ENCODE peak calls at places on chromosomes 7 and 10, in four cellular contexts. L, O, U and J are unnamed samples.

GRCh38 chr10:126216221-126216701 is 172.0 kb downstream of the ADAM12 start:
- DNase-seq in L (no peak), O (no peak), U (no peak), J (no peak)

GRCh38 chr7:80089341-80089740 is 45.3 kb upstream of the GNAI1 start:
- DNase-seq in L (no peak), O (no peak), U (no peak), J (no peak)

GRCh38 chr7:155693826-155694225 is 49.4 kb downstream of the RBM33 start:
- DNase-seq in L (no peak), O (no peak), U (no peak), J (no peak)

GRCh38 chr10:110387983-110388681 is 83.4 kb upstream of the SMNDC1 start:
- DNase-seq in L (no peak), O (no peak), U (peak), J (no peak)

GRCh38 chr7:46387646-46388045 is 466.6 kb upstream of the IGFBP3 start:
- DNase-seq in L (no peak), O (no peak), U (peak), J (peak)

GRCh38 chr7:27107391-27107900 is 5.0 kb upstream of the HOXA2 start:
- DNase-seq in L (no peak), O (no peak), U (peak), J (no peak)

GRCh38 chr10:103653581-103654020 is 160.1 kb downstream of the NEURL1 start:
- DNase-seq in L (no peak), O (peak), U (no peak), J (no peak)

GRCh38 chr10:112815238-112816032 is 134.6 kb upstream of the TCF7L2 start:
- DNase-seq in L (no peak), O (no peak), U (peak), J (peak)

GRCh38 chr10:79379512-79380124 is 32.3 kb downstream of the PPIF start:
- DNase-seq in L (no peak), O (no peak), U (no peak), J (no peak)

GRCh38 chr7:142153400-142153799 is 41.9 kb downstream of the MGAM2 start:
- DNase-seq in L (no peak), O (peak), U (no peak), J (peak)

GRCh38 chr10:14625210-14625621 is 149.5 kb downstream of the FAM107B start:
- DNase-seq in L (no peak), O (peak), U (no peak), J (no peak)

GRCh38 chr7:82674319-82674718 is 230.7 kb upstream of the CACNA2D1 start:
- DNase-seq in L (no peak), O (no peak), U (no peak), J (no peak)

GRCh38 chr7:140230517-140230861 is 53.7 kb upstream of the KDM7A start:
- DNase-seq in L (no peak), O (peak), U (no peak), J (no peak)

GRCh38 chr7:69912141-69912540 is 313.9 kb downstream of the AUTS2 start:
- DNase-seq in L (no peak), O (no peak), U (no peak), J (no peak)

GRCh38 chr7:85186521-85187241 is at the start of gene SEMA3D:
- DNase-seq in L (peak), O (peak), U (peak), J (peak)

GRCh38 chr10:13657184-13657680 is 70.5 kb downstream of the PRPF18 start:
- DNase-seq in L (no peak), O (no peak), U (no peak), J (no peak)

GRCh38 chr10:54914049-54914448 is 113.0 kb upstream of the PCDH15 start:
- DNase-seq in L (no peak), O (no peak), U (peak), J (no peak)

GRCh38 chr10:89404082-89404481 is 10.3 kb upstream of the IFIT5 start:
- DNase-seq in L (no peak), O (no peak), U (no peak), J (no peak)

GRCh38 chr7:14069961-14070360 is 80.5 kb upstream of the ETV1 start:
- DNase-seq in L (no peak), O (no peak), U (no peak), J (no peak)

GRCh38 chr7:129055861-129056464 is 1.1 kb upstream of the TNPO3 start:
- DNase-seq in L (no peak), O (no peak), U (no peak), J (no peak)
- H3K4me3 ChIP-seq in L (peak), O (peak), U (no peak), J (no peak)

DNA sequence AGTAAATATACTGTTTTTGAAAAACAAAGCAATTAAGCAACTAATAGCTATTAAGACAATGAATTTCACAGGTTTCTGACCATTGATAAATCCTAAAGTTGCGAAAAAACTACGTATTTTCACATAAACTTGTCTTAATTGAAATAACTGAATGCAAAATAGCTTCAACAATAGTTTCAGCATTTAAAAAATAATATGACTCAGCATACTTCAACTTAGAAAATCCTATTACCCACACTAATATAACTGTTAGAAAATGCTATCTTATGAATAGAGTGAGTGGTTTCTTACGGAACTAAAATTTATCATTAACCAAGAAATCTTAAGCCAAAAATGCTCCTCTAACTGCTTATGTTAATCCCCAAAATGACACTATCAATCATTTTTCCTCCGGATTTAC is 183.9 kb downstream of the AVL9 start:
- DNase-seq in L (no peak), O (no peak), U (no peak), J (no peak)
- H3K27ac ChIP-seq in L (no peak), O (no peak), U (no peak), J (no peak)

GRCh38 chr7:71511361-71511807 is 379.4 kb downstream of the GALNT17 start:
- DNase-seq in L (no peak), O (peak), U (no peak), J (no peak)
- TF ChIP-seq CTCF in L (no peak), O (peak), U (no peak), J (no peak)

GRCh38 chr7:8147004-8147403 is 115.0 kb downstream of the ICA1 start:
- DNase-seq in L (no peak), O (peak), U (no peak), J (no peak)

GRCh38 chr7:8146156-8146555 is 115.8 kb downstream of the ICA1 start:
- DNase-seq in L (no peak), O (no peak), U (no peak), J (no peak)

GRCh38 chr7:8149222-8149621 is 112.7 kb downstream of the ICA1 start:
- DNase-seq in L (no peak), O (no peak), U (peak), J (no peak)

GRCh38 chr7:8144856-8145255 is 117.1 kb downstream of the ICA1 start:
- DNase-seq in L (no peak), O (no peak), U (no peak), J (no peak)

GRCh38 chr7:8147760-8148463 is 114.1 kb downstream of the ICA1 start:
- DNase-seq in L (no peak), O (no peak), U (no peak), J (no peak)
- H3K4me3 ChIP-seq in L (no peak), O (no peak), U (no peak), J (no peak)

DNA sequence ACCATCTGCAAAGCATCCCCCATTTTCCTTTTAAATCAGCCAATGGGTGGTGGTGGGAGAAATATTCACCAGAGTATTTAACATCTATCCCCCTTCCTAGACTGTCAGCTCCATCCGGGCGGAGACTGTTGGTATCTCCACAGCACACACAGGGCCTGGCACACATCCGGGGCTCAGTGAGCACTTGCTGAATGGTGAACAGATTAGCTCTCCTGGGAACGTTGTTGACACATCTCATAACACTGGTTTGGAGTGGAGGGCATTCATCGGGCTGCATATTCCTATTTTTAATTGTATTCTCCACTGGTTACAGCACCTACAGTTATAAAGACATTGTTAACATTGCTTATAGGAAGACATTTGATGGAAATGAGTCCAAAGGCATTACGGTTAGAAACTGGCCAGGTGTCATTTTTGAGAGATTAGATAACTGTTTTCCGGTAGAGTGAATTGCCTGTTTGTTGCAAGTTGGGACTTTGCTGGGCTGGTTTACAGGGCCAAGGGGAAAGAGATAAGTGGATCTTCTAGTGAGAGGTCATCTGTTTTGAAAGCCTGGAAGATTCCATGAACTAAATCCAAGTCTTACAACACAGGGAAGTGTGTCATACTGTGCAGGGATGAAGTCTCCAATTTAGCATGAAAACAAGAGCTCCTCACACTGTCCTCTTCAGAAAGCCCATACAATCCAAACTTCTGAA is 101.8 kb downstream of the EGFR start:
- DNase-seq in L (no peak), O (no peak), U (no peak), J (no peak)
- H3K27ac ChIP-seq in L (peak), O (no peak), U (no peak), J (no peak)

GRCh38 chr10:3043512-3044368 is 23.6 kb upstream of the PFKP start:
- DNase-seq in L (no peak), O (peak), U (peak), J (peak)
- TF ChIP-seq CTCF in L (peak), O (peak), U (peak), J (peak)

GRCh38 chr10:123552760-123553554 is 113.2 kb upstream of the GPR26 start:
- DNase-seq in L (no peak), O (no peak), U (no peak), J (no peak)
- H3K4me3 ChIP-seq in L (no peak), O (no peak), U (no peak), J (no peak)